ENCODE peak calls at places on chromosome 20, in nine cellular contexts. O, R, B, H, K, D, F, Q and U are unnamed samples.

GRCh38 chr20:52212943-52213342 is 21.4 kb upstream of the ZFP64 start:
- DNase-seq in O (no peak), R (no peak), K (no peak), H (no peak), Q (no peak), F (no peak), B (no peak), D (no peak), U (no peak)

GRCh38 chr20:46708172-46708860 is 1.1 kb upstream of the SLC2A10 start:
- DNase-seq in O (no peak), D (no peak), H (no peak), F (no peak), B (no peak), R (peak), Q (peak), K (no peak), U (no peak)

GRCh38 chr20:42612262-42612661 is 577.4 kb downstream of the PTPRT start:
- DNase-seq in Q (no peak), D (no peak), H (no peak), K (no peak), R (no peak), F (no peak), B (no peak), O (no peak), U (no peak)

GRCh38 chr20:17343631-17344447 is 117.0 kb downstream of the PCSK2 start:
- DNase-seq in Q (no peak), B (no peak), K (no peak), H (peak), R (peak), O (no peak), D (no peak), F (no peak), U (no peak)

GRCh38 chr20:46000571-46001145 is 8.1 kb upstream of the MMP9 start:
- DNase-seq in K (no peak), H (peak), F (no peak), O (no peak), Q (peak), B (no peak), D (no peak), R (no peak), U (no peak)

GRCh38 chr20:57165427-57166004 is 100.9 kb downstream of the BMP7 start:
- DNase-seq in K (no peak), B (no peak), R (no peak), O (no peak), H (no peak), D (no peak), Q (no peak), F (no peak), U (no peak)

GRCh38 chr20:37295595-37295994 is 6.1 kb downstream of the MANBAL start:
- DNase-seq in K (no peak), Q (no peak), O (no peak), B (no peak), R (no peak), H (no peak), F (no peak), D (no peak), U (peak)

GRCh38 chr20:35131953-35132352 is 15.2 kb downstream of the EDEM2 start:
- DNase-seq in H (no peak), Q (no peak), R (no peak), O (no peak), B (no peak), K (no peak), F (no peak), D (no peak), U (no peak)

GRCh38 chr20:22491188-22491500 is 93.2 kb downstream of the FOXA2 start:
- DNase-seq in Q (no peak), B (no peak), F (no peak), H (no peak), K (no peak), R (no peak), O (no peak), D (no peak), U (no peak)

GRCh38 chr20:841568-842546 is 8.3 kb downstream of the FAM110A start:
- DNase-seq in R (no peak), F (no peak), K (peak), B (no peak), Q (peak), H (no peak), O (no peak), D (no peak), U (peak)

GRCh38 chr20:34922654-34923381 is 32.8 kb downstream of the GSS start:
- DNase-seq in D (no peak), F (peak), B (no peak), R (no peak), Q (no peak), K (no peak), H (no peak), O (no peak), U (no peak)

GRCh38 chr20:62813588-62813987 is 3.3 kb upstream of the COL9A3 start:
- DNase-seq in Q (no peak), F (no peak), R (no peak), K (no peak), H (no peak), D (no peak), B (no peak), O (no peak), U (no peak)

GRCh38 chr20:31515775-31516107 is 1.5 kb downstream of the HM13 start:
- DNase-seq in R (no peak), O (no peak), K (no peak), H (no peak), Q (no peak), B (no peak), D (no peak), F (no peak), U (no peak)

GRCh38 chr20:44448753-44449546 is 26.7 kb upstream of the TTPAL start:
- DNase-seq in D (no peak), B (peak), R (peak), O (peak), F (no peak), H (peak), Q (peak), K (no peak), U (no peak)

GRCh38 chr20:35468671-35469334 is 13.4 kb downstream of the CEP250 start:
- DNase-seq in B (no peak), H (no peak), F (no peak), D (no peak), O (no peak), R (no peak), K (no peak), Q (no peak), U (no peak)

GRCh38 chr20:23339986-23340385 is 10.6 kb upstream of the NXT1 start:
- DNase-seq in D (no peak), O (no peak), Q (no peak), F (no peak), H (no peak), K (no peak), R (no peak), B (no peak), U (no peak)

GRCh38 chr20:58690351-58690750 is 2.2 kb upstream of the NPEPL1 start:
- DNase-seq in K (no peak), D (no peak), B (no peak), Q (no peak), H (no peak), R (no peak), O (no peak), F (no peak), U (no peak)

GRCh38 chr20:63058696-63059335 is 52.1 kb upstream of the BHLHE23 start:
- DNase-seq in O (no peak), H (no peak), K (no peak), Q (peak), B (no peak), R (no peak), F (no peak), D (no peak), U (no peak)

GRCh38 chr20:51335329-51335841 is 207.1 kb downstream of the NFATC2 start:
- DNase-seq in O (no peak), B (no peak), R (no peak), Q (no peak), F (peak), K (no peak), D (no peak), H (peak), U (no peak)

GRCh38 chr20:7308163-7308562 is 540.7 kb downstream of the BMP2 start:
- DNase-seq in O (no peak), Q (no peak), R (no peak), D (no peak), K (no peak), H (no peak), B (no peak), F (no peak), U (no peak)

GRCh38 chr20:326645-327031 is 1.3 kb downstream of the SOX12 start:
- DNase-seq in D (peak), F (peak), B (no peak), O (peak), H (no peak), K (peak), R (peak), Q (no peak), U (peak)

GRCh38 chr20:52830598-52830997 is 141.6 kb upstream of the TSHZ2 start:
- DNase-seq in F (no peak), R (no peak), B (no peak), K (no peak), H (no peak), D (no peak), O (no peak), Q (no peak), U (no peak)

GRCh38 chr20:49941456-49941855 is 5.3 kb downstream of the RNF114 start:
- DNase-seq in F (no peak), H (no peak), D (no peak), O (no peak), K (no peak), Q (no peak), B (no peak), R (no peak), U (no peak)

GRCh38 chr20:3767434-3768341 is at the start of gene ADISSP:
- DNase-seq in K (peak), F (peak), O (peak), H (peak), R (peak), D (peak), Q (peak), B (peak), U (peak)

GRCh38 chr20:57608516-57608915 is 11.7 kb downstream of the ZBP1 start:
- DNase-seq in D (no peak), K (no peak), O (no peak), F (no peak), H (no peak), B (no peak), R (no peak), Q (peak), U (no peak)

GRCh38 chr20:37137547-37137946 is 41.6 kb upstream of the RPN2 start:
- DNase-seq in Q (no peak), F (no peak), D (no peak), O (no peak), R (no peak), H (no peak), B (no peak), K (no peak), U (no peak)

GRCh38 chr20:35644806-35645205 is 19.9 kb downstream of the CPNE1 start:
- DNase-seq in H (no peak), B (no peak), D (no peak), R (no peak), Q (no peak), K (no peak), O (no peak), F (no peak), U (no peak)

GRCh38 chr20:46128310-46129151 is 10.4 kb downstream of the CD40 start:
- DNase-seq in B (peak), F (peak), K (peak), D (no peak), H (peak), R (peak), Q (peak), O (peak), U (no peak)

GRCh38 chr20:50136822-50137599 is 16.5 kb downstream of the PEDS1 start:
- DNase-seq in D (no peak), H (no peak), K (no peak), Q (no peak), O (no peak), F (no peak), B (no peak), R (no peak), U (no peak)

GRCh38 chr20:47749367-47749766 is 35.9 kb downstream of the SULF2 start:
- DNase-seq in O (no peak), K (no peak), R (peak), H (no peak), D (no peak), B (no peak), F (peak), Q (no peak), U (no peak)

GRCh38 chr20:6091661-6092060 is 31.2 kb downstream of the FERMT1 start:
- DNase-seq in F (no peak), O (no peak), K (no peak), Q (no peak), R (no peak), B (no peak), H (no peak), D (no peak), U (no peak)

GRCh38 chr20:23152308-23152892 is 66.3 kb upstream of the CD93 start:
- DNase-seq in R (peak), D (no peak), H (no peak), F (peak), K (no peak), B (peak), Q (no peak), O (no peak), U (no peak)

GRCh38 chr20:23370274-23370673 is 8.3 kb downstream of the GZF1 start:
- DNase-seq in Q (no peak), B (no peak), F (no peak), H (no peak), D (no peak), K (no peak), R (no peak), O (no peak), U (no peak)

GRCh38 chr20:63782051-63782471 is 42.5 kb downstream of the SLC2A4RG start:
- DNase-seq in H (peak), F (no peak), D (peak), R (no peak), O (no peak), K (no peak), B (peak), Q (no peak), U (no peak)

GRCh38 chr20:62083312-62083711 is 17.6 kb upstream of the TAF4 start:
- DNase-seq in F (no peak), D (no peak), B (no peak), K (no peak), Q (no peak), H (no peak), R (no peak), O (no peak), U (no peak)